ENCODE peak calls at places on chromosomes 16 and 17, in nine cellular contexts. K is GM06990; P is epithelial cell of proximal tubule; G is CD4-positive, alpha-beta T cell; L is AG10803; A is cardiac fibroblast; N is IMR-90; Q is omental fat pad; R is stomach. H is an unnamed sample.

GRCh38 chr17:29590979-29591736 is 1.7 kb upstream of the GIT1 start:
- DNase-seq in K (peak; percentile 67), L (peak; percentile 26), P (no peak), Q (no peak), G (no peak), R (no peak), A (peak; percentile 61), N (peak; percentile 45), H (no peak)

GRCh38 chr17:82374626-82375331 is 3.2 kb downstream of the UTS2R start:
- DNase-seq in G (no peak), K (no peak), L (no peak), Q (no peak), N (no peak), A (no peak), P (no peak), R (no peak), H (no peak)

GRCh38 chr16:50819706-50820105 is 77.8 kb downstream of the CYLD start:
- DNase-seq in N (no peak), A (no peak), K (no peak), G (no peak), P (no peak), Q (no peak), R (no peak), L (no peak), H (no peak)

GRCh38 chr16:57600048-57600835 is 28.2 kb upstream of the ADGRG1 start:
- DNase-seq in K (peak; percentile 53), L (peak; percentile 21), Q (no peak), R (peak; percentile 79), G (no peak), N (peak; percentile 32), P (no peak), A (peak; percentile 64), H (no peak)

GRCh38 chr17:70168979-70169706 is at the start of gene KCNJ2:
- DNase-seq in Q (peak; percentile 32), L (peak; percentile 76), G (peak; percentile 8), P (no peak), N (peak; percentile 79), A (peak; percentile 55), R (peak; percentile 92), K (peak; percentile 90), H (no peak)

GRCh38 chr16:58021661-58022551 is 3.6 kb upstream of the MMP15 start:
- DNase-seq in Q (no peak), N (peak; percentile 82), A (peak; percentile 27), R (no peak), L (peak; percentile 70), K (no peak), G (no peak), P (no peak), H (no peak)

GRCh38 chr17:50337956-50338355 is 8.0 kb upstream of the XYLT2 start:
- DNase-seq in Q (no peak), G (no peak), A (no peak), N (peak; percentile 15), R (no peak), L (no peak), P (no peak), K (no peak), H (no peak)

GRCh38 chr16:86306811-86307517 is 203.4 kb upstream of the FOXF1 start:
- DNase-seq in R (no peak), K (no peak), P (no peak), Q (no peak), N (peak; percentile 90), G (no peak), L (peak; percentile 96), A (peak; percentile 82), H (no peak)

GRCh38 chr17:62648247-62648953 is 20.9 kb downstream of the MRC2 start:
- DNase-seq in N (peak; percentile 29), Q (no peak), L (no peak), G (no peak), K (no peak), R (no peak), P (no peak), A (no peak), H (no peak)

GRCh38 chr16:58733248-58733670 is 857 bp downstream of the GOT2 start:
- DNase-seq in N (peak; percentile 5), G (no peak), Q (no peak), P (no peak), A (peak; percentile 9), L (peak; percentile 26), K (no peak), R (no peak), H (no peak)

GRCh38 chr16:31246296-31246695 is 13.5 kb upstream of the ITGAM start:
- DNase-seq in G (no peak), A (no peak), P (no peak), N (no peak), L (no peak), Q (no peak), K (no peak), R (no peak), H (no peak)

GRCh38 chr17:76407509-76407908 is 23.1 kb downstream of the SPHK1 start:
- DNase-seq in K (no peak), R (no peak), Q (no peak), G (no peak), L (no peak), A (no peak), N (no peak), P (no peak), H (no peak)

GRCh38 chr17:76405967-76406647 is 21.7 kb downstream of the SPHK1 start:
- DNase-seq in R (peak; percentile 49), K (no peak), N (peak; percentile 35), P (no peak), G (no peak), L (no peak), A (no peak), Q (no peak), H (no peak)

GRCh38 chr17:76405607-76405966 is 21.2 kb downstream of the SPHK1 start:
- DNase-seq in N (no peak), P (no peak), G (no peak), R (no peak), K (no peak), L (no peak), A (no peak), Q (no peak), H (no peak)

GRCh38 chr17:76410328-76410965 is 26.0 kb downstream of the SPHK1 start:
- DNase-seq in L (no peak), N (no peak), Q (no peak), R (no peak), K (no peak), P (no peak), A (no peak), G (no peak), H (no peak)

DNA sequence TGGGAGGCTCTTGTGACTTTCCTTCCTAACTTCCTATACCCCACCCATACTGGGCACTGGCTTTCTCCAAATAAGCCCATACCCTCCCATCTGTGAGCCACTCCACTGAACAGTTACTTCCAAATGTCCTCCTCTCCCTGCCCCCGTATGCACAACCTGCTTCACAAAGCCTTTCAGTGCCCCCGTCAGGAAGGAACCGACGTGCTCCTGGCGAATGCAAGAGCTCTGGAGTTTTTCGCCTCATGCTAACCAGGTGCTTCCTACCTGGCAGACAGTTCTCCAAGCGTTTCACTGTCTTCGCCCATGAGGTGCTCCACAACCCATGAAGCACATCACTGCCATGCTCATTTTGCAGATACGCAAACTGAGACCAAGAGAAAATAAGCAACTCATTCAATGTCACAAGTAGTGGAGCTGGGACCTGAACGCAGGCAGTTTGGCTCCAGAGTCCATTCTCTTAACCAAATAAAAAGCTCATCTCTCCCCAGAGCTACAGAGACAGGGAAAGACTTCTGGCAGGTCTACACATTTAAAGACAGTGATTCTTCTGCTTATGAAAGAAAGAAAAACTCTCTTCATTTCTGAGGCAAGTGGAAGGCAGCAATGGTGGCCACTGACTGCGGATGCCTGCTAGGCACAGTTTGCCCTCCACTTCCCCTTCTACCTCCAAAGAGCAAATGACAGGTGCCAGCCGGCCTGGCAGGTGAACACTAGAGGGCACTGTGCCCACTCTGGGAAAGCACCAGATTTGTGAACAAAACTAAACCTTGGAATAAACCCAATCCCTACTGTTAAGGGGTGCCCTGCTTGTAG is 23.8 kb downstream of the SPHK1 start:
- DNase-seq in A (peak; percentile 58), R (peak; percentile 85), K (no peak), L (no peak), P (no peak), G (peak; percentile 66), N (peak; percentile 39), Q (no peak), H (no peak)
- TF ChIP-seq CTCF in A (peak; percentile 87), R (peak; percentile 81), K (peak; percentile 95), L (peak; percentile 68), P (peak; percentile 99), G (peak; percentile 94), N (peak; percentile 76), Q (peak; percentile 10), H (peak; percentile 93)

DNA sequence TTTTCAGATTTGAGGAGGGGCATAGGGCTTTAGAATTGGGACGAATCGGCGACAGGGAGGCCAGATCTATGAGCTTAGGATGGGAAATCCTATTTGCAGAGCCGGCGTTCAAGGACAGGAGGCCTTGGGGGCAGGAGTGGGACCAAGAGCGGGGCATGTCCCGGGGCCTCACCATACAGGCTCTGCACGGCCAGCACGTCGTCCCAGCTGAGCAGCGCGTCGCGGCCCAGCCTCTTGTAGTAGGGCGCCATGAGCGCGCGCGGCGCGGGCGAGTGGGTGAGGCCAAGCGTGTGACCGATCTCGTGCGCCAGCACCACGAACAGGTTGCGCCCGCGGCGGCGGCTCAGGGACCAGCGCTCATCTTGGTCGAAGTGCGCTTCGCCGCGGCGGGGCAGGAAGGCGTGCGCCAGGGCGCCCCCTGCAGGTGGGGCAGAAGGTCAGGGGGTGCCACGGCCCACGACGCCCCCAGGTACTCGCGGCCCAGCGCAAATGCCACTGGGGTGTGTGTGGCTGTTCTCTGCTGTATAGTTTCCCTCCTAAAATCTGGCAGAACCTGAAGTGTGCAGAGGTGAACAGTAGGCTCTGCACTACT is 9.3 kb downstream of the C17orf50 start:
- DNase-seq in N (no peak), G (no peak), R (no peak), A (no peak), K (no peak), L (no peak), P (no peak), Q (no peak), H (no peak)
- TF ChIP-seq CTCF in N (peak; percentile 4), G (no peak), R (no peak), A (no peak), K (peak; percentile 27), L (no peak), P (peak; percentile 32), Q (no peak), H (peak; percentile 28)

GRCh38 chr16:85238233-85238647 is 126.0 kb upstream of the CIBAR2 start:
- DNase-seq in R (peak; percentile 33), A (peak; percentile 98), P (no peak), G (no peak), L (peak; percentile 93), K (no peak), Q (no peak), N (peak; percentile 95), H (no peak)
- TF ChIP-seq CTCF in R (no peak), A (no peak), P (no peak), G (no peak), L (peak; percentile 31), K (no peak), Q (no peak), N (peak; percentile 37), H (no peak)

DNA sequence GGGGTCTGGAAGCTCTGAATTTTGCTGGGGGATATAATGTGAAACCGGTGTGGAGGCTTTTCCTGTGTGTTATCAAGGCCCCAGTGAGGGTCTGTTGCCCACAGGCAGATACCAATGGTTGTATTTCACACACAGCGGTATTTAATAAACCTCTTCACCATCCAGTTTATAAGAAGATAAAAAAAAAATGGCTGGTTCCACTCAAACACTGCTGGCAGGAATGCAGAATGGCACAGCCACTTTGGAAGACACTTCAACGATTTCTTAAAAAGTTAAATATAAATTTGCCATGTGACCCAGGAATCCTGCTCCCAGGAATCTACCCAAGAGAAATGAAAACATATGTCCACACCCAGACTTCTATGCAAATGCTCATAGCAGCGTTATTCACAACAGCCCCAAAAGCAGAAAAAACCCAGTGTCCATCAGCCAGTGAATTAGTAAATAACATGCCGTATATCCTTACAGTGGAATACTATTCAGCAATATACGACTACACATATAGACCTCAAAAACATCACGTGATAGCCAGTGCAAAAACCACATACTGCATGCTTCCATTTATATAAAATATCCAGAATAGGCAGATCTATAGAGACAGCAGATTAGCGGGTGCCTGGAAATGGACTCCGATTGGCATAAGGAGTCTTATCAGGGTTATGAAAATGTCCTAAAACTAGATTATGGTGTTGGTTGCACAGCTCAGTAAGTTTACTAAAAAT is 38.7 kb downstream of the XYLT1 start:
- DNase-seq in L (peak; percentile 48), A (no peak), N (no peak), Q (no peak), R (no peak), P (no peak), K (no peak), G (no peak), H (no peak)
- TF ChIP-seq CTCF in L (peak; percentile 46), A (peak; percentile 20), N (no peak), Q (no peak), R (no peak), P (no peak), K (no peak), G (no peak), H (no peak)